ENCODE peak calls at places on chromosomes 1 and 21, in six cellular contexts. Q is K562, D is HepG2, J is HCT116, P is H1, F is GM12878. R is an unnamed sample. For H3K79me2, the result is how much of the 10 kb centered on the place peaks cover.

GRCh38 chr1:12052997-12053686 is 10.0 kb upstream of the TNFRSF8 start:
- DNase-seq in P (no peak), F (no peak), Q (no peak), D (no peak), J (no peak), R (no peak)

GRCh38 chr1:158055854-158056253 is 62.4 kb downstream of the KIRREL1 start:
- DNase-seq in Q (no peak), F (no peak), J (no peak), D (no peak), P (no peak), R (peak)

GRCh38 chr1:95084317-95085176 is 11.8 kb upstream of the ALG14 start:
- DNase-seq in D (peak), J (peak), Q (peak), F (no peak), P (peak), R (peak)

GRCh38 chr1:45876000-45876399 is 72.6 kb downstream of the MAST2 start:
- DNase-seq in F (no peak), P (no peak), D (no peak), Q (no peak), J (no peak), R (peak)

GRCh38 chr1:39128959-39129358 is 75.5 kb upstream of the MACF1 start:
- DNase-seq in J (peak), P (no peak), Q (no peak), D (no peak), F (no peak), R (no peak)

GRCh38 chr1:7993593-7994479 is 32.3 kb downstream of the ERRFI1 start:
- DNase-seq in J (no peak), D (no peak), P (no peak), Q (no peak), F (peak), R (no peak)

GRCh38 chr1:218933526-218933925 is 240.2 kb upstream of the LYPLAL1 start:
- DNase-seq in D (no peak), Q (no peak), P (no peak), J (no peak), F (no peak), R (no peak)

GRCh38 chr1:61268546-61269243 is 186.3 kb downstream of the NFIA start:
- DNase-seq in Q (no peak), J (no peak), F (no peak), P (no peak), D (no peak), R (no peak)

GRCh38 chr1:85278853-85279314 is 2.5 kb upstream of the BCL10 start:
- DNase-seq in J (peak), F (no peak), P (no peak), Q (peak), D (no peak), R (peak)

GRCh38 chr1:232554431-232554830 is 75.5 kb downstream of the SIPA1L2 start:
- DNase-seq in Q (no peak), J (no peak), F (no peak), D (no peak), P (no peak), R (peak)

GRCh38 chr1:215156232-215156631 is 73.7 kb downstream of the KCNK2 start:
- DNase-seq in F (no peak), D (no peak), J (no peak), Q (no peak), P (no peak), R (no peak)
- H3K79me2 ChIP-seq in F (under half), D (under half), J (under half), Q (under half), P (under half), R (under half)

GRCh38 chr1:162982364-162982763 is 86.8 kb upstream of the RGS4 start:
- DNase-seq in P (no peak), J (no peak), Q (no peak), F (no peak), D (no peak), R (no peak)

GRCh38 chr1:162987866-162988265 is 81.3 kb upstream of the RGS4 start:
- DNase-seq in P (no peak), J (peak), Q (no peak), D (no peak), F (no peak), R (peak)

GRCh38 chr1:162985816-162986215 is 83.3 kb upstream of the RGS4 start:
- DNase-seq in D (no peak), P (no peak), J (no peak), Q (no peak), F (no peak), R (no peak)

GRCh38 chr1:162983671-162984425 is 85.3 kb upstream of the RGS4 start:
- DNase-seq in J (no peak), F (no peak), D (no peak), P (no peak), Q (no peak), R (no peak)

GRCh38 chr1:162984699-162985098 is 84.5 kb upstream of the RGS4 start:
- DNase-seq in D (no peak), J (no peak), F (no peak), P (no peak), Q (no peak), R (peak)
- TF ChIP-seq POLR2A in D (no peak), J (no peak), F (no peak), P (no peak), Q (no peak), R (peak)

GRCh38 chr1:44777969-44778635 is 2.8 kb downstream of the RPS8 start:
- DNase-seq in F (no peak), Q (no peak), J (no peak), D (no peak), P (no peak), R (no peak)

GRCh38 chr1:44780583-44781121 is 5.3 kb downstream of the RPS8 start:
- DNase-seq in J (no peak), Q (no peak), P (no peak), D (no peak), F (no peak), R (no peak)

GRCh38 chr1:44776749-44777068 is 1.4 kb downstream of the RPS8 start:
- DNase-seq in F (no peak), D (no peak), P (no peak), Q (no peak), J (no peak), R (no peak)

GRCh38 chr1:44777547-44777946 is 2.2 kb downstream of the RPS8 start:
- DNase-seq in P (no peak), J (no peak), F (no peak), Q (no peak), D (no peak), R (no peak)

DNA sequence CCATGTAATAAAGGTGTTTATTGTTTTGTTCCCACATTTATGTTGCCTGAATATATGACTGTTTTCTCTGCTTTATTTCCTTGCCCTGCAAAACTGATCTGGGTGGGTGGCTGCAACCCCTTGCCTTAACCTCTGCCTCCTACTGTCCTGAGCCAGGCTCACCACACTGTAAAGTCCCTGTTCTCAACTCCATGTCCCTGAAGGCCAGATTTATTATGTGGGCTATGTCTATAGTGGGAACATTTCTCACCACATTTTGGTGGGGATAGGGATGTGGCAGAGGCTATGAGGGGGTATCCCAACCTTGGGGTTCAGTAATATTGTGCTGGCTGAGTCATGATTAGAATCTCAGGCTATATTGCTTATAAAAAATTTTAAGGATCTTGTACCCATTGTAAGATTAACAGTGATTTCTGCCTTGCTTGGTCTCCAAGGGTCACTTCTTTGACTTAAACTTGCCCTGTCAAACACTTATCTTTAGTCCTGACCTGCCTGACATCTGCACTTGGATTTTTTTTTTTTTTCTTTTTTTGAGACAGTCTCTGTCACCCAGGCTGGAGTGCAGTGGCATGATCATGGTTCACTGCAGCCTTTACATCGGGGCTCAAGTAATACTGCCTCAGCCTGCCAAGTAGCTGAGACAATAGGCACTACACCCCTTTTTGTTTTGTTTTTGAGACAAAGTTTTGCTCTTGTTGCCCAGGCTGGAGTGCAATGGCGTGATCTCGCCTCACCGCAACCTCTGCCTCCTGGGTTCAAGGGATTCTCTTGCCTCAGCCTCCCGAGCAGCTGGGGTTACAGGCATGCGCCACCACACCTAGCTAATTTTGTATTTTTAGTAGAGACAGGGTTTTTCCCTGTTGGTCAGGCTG is 3.6 kb downstream of the RPS8 start:
- DNase-seq in F (no peak), J (no peak), P (no peak), Q (no peak), D (no peak), R (no peak)
- H3K4me3 ChIP-seq in F (peak), J (no peak), P (no peak), Q (peak), D (no peak), R (no peak)

GRCh38 chr1:3235496-3235895 is 166.5 kb downstream of the PRDM16 start:
- DNase-seq in F (no peak), D (no peak), P (no peak), Q (no peak), J (no peak), R (no peak)

GRCh38 chr1:3236361-3236760 is 167.4 kb downstream of the PRDM16 start:
- DNase-seq in Q (no peak), F (no peak), P (no peak), J (no peak), D (no peak), R (no peak)

GRCh38 chr1:3234956-3235355 is 166.0 kb downstream of the PRDM16 start:
- DNase-seq in F (no peak), D (no peak), Q (no peak), P (no peak), J (no peak), R (no peak)

GRCh38 chr1:3233031-3233430 is 164.0 kb downstream of the PRDM16 start:
- DNase-seq in F (no peak), J (no peak), Q (no peak), P (no peak), D (no peak), R (no peak)

GRCh38 chr1:3234281-3234680 is 165.3 kb downstream of the PRDM16 start:
- DNase-seq in Q (no peak), D (no peak), F (no peak), P (no peak), J (no peak), R (no peak)
- H3K79me2 ChIP-seq in Q (under half), D (under half), F (under half), P (under half), J (under half), R (under half)

GRCh38 chr1:77888429-77889239 is at the start of gene NEXN:
- DNase-seq in J (no peak), F (no peak), D (peak), Q (peak), P (peak), R (peak)
- TF ChIP-seq POLR2A in J (no peak), F (no peak), D (peak), Q (no peak), P (peak), R (no peak)

DNA sequence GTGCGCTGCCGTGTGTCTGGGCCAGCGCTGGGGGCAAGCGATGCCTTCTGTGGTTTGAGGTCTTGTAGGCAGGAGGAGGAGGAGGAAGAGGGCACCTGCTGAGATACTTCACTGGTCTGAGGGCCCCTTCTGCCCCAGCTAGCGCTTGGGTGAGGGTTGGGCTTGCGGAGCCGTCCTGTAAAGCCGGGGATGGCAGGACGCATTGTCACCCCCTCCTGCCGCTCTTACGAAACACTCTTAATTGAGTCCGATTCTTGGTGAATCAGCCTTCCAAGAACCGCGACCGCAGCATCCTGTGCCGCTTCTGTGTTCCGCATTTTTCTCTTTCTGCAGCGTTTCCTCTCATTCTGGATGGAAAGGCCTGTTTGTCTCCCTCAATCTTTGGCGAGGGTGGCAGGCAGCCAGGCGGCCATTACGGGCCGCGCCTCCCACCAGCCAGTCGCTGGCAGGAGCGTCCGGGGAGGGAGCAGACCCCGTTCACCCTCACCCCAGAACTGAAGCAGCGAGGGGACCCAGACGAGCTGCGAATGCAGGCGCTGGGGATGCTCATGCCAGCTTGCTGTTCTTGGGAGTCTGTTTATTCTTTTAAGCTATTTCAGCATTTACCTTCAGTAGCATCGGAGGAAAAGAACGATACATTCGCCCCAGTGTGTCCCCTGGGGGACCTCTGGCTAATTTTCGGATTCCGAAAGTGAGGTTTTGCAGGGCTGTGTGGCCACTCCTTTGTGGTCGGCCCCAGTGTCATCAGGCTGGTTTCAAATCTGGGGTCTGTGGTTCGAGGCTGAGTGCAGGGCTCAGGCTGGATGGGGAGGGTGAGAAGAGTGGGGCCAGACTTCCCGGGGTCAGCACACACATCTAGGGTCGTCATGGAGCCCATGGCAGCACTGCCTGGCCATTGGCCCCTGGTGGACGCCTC is 62.7 kb downstream of the SKI start:
- DNase-seq in Q (no peak), J (no peak), F (peak), P (no peak), D (no peak), R (peak)
- H3K4me3 ChIP-seq in Q (no peak), J (no peak), F (peak), P (no peak), D (no peak), R (peak)

DNA sequence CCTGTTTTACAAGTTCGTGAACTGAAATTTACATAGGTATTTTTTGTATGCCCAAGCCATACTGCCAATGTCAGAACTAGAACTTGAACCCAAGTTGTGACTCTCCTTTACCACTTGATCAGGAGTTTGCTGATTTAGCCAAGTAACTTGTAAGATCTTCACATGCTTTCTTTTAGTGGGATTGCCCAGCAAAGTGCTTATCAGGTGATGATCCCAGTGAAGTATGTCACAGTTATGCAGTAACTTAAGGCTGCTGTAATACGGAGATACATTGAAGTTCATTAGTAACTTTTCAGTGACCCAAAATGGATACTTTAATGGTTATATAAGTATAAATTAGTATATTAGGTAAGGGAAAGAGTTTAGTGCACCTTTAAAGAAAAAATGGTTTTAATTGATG is 3.8 kb downstream of the SRSF11 start:
- DNase-seq in P (no peak), D (no peak), F (no peak), J (no peak), Q (no peak), R (no peak)
- H3K79me2 ChIP-seq in P (half or more), D (half or more), F (half or more), J (half or more), Q (half or more), R (half or more)

DNA sequence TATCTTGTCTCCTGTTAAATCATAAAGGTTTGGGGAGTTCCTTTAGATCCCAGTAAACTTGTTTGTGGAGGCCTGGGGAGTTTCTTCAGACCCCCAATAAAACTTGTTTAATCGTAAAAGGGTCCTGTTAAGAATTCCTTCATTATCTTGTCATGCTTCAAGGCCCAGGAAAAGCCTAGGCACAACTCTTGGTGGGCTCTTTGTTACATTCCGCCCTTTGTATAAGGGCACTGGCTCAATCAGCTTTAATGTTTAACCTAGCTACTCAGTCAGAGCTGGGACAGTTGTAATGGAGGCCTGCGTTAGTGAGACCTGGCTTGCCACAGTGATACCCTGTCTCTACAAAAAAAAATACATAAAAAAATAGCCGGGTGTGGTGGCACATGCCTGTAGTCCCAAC is 77.2 kb downstream of the MPZL1 start:
- DNase-seq in D (no peak), J (no peak), F (no peak), Q (no peak), P (no peak), R (no peak)
- TF ChIP-seq POLR2A in D (no peak), J (no peak), F (no peak), Q (no peak), P (no peak), R (no peak)

DNA sequence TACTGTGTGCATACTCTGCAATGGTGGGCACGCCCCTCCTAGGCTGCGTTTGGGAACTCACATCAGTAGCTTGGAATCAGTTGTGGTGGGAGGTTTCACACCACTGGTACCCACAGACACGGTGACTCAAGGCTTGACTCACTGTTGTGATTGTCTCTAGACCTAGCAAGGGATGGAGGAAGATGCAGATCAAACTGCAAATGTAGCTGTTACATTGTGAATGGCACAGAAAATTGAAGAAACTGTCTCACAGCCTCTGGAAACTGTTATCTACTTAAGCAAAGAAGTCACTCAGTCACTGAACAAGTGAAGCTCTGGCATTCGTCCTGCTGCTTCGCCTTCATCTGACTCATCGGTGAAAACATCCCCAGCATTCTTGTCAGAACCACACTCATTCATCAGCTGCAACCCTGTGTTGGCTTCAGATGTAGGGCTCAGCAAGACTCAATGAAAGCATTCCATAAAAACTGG is 59.5 kb downstream of the POFUT2 start:
- DNase-seq in Q (no peak), P (no peak), F (no peak), J (peak), D (peak), R (peak)
- H3K4me3 ChIP-seq in Q (no peak), P (no peak), F (no peak), J (no peak), D (no peak), R (no peak)